ENCODE peak calls at places on chromosomes 2 and 18, in ten cellular contexts. B, Z, J, E, V, O, N, R, I and T are unnamed samples.

GRCh38 chr2:195473802-195474201 is 183.2 kb upstream of the SLC39A10 start:
- DNase-seq in B (no peak), Z (no peak), J (no peak), E (no peak), V (no peak), O (no peak), N (no peak), R (no peak), I (no peak), T (no peak)

GRCh38 chr2:223123859-223124610 is 72.0 kb downstream of the KCNE4 start:
- DNase-seq in B (no peak), Z (no peak), J (no peak), E (no peak), V (no peak), O (no peak), N (peak), R (no peak), I (no peak), T (no peak)

GRCh38 chr2:127614731-127615130 is 31.2 kb upstream of the GPR17 start:
- DNase-seq in B (no peak), Z (no peak), J (no peak), E (no peak), V (no peak), O (no peak), N (no peak), R (no peak), I (no peak), T (peak)

GRCh38 chr18:79580481-79581171 is 99.0 kb upstream of the CTDP1 start:
- DNase-seq in B (peak), Z (no peak), J (peak), E (no peak), V (no peak), O (no peak), N (no peak), R (peak), I (no peak), T (peak)

GRCh38 chr18:78986018-78986481 is 6.4 kb downstream of the SALL3 start:
- DNase-seq in B (no peak), Z (no peak), J (no peak), E (no peak), V (no peak), O (no peak), N (no peak), R (no peak), I (peak), T (no peak)

GRCh38 chr2:23199115-23199918 is 185.7 kb upstream of the KLHL29 start:
- DNase-seq in B (no peak), Z (no peak), J (no peak), E (no peak), V (no peak), O (no peak), N (no peak), R (no peak), I (peak), T (no peak)

GRCh38 chr2:238926761-238927611 is 79.1 kb downstream of the TWIST2 start:
- DNase-seq in B (no peak), Z (no peak), J (peak), E (no peak), V (no peak), O (peak), N (no peak), R (no peak), I (no peak), T (peak)

GRCh38 chr2:207256476-207257207 is 90.9 kb upstream of the KLF7 start:
- DNase-seq in B (no peak), Z (no peak), J (no peak), E (no peak), V (no peak), O (no peak), N (no peak), R (no peak), I (no peak), T (no peak)

GRCh38 chr2:117982376-117983033 is 31.4 kb downstream of the CCDC93 start:
- DNase-seq in B (peak), Z (no peak), J (no peak), E (no peak), V (no peak), O (no peak), N (no peak), R (no peak), I (peak), T (no peak)

GRCh38 chr2:70516596-70516995 is 37.0 kb downstream of the TGFA start:
- DNase-seq in B (no peak), Z (no peak), J (no peak), E (no peak), V (no peak), O (no peak), N (no peak), R (no peak), I (no peak), T (no peak)

GRCh38 chr2:220460257-220460985 is 833.0 kb downstream of the SLC4A3 start:
- DNase-seq in B (no peak), Z (no peak), J (no peak), E (no peak), V (no peak), O (no peak), N (no peak), R (no peak), I (peak), T (no peak)

GRCh38 chr2:84033347-84033974 is 425.6 kb downstream of the SUCLG1 start:
- DNase-seq in B (no peak), Z (no peak), J (no peak), E (peak), V (no peak), O (no peak), N (no peak), R (no peak), I (no peak), T (no peak)

GRCh38 chr2:119049968-119050657 is 108.1 kb downstream of the MARCO start:
- DNase-seq in B (peak), Z (no peak), J (no peak), E (no peak), V (no peak), O (peak), N (no peak), R (no peak), I (peak), T (no peak)

GRCh38 chr2:226256709-226257401 is 542.8 kb downstream of the IRS1 start:
- DNase-seq in B (no peak), Z (no peak), J (no peak), E (no peak), V (no peak), O (no peak), N (no peak), R (no peak), I (no peak), T (no peak)

GRCh38 chr18:5879479-5879882 is 15.8 kb downstream of the TMEM200C start:
- DNase-seq in B (no peak), Z (no peak), J (no peak), E (no peak), V (no peak), O (no peak), N (no peak), R (no peak), I (peak), T (no peak)

GRCh38 chr2:131112477-131113027 is 7.4 kb downstream of the PLEKHB2 start:
- DNase-seq in B (no peak), Z (no peak), J (no peak), E (no peak), V (no peak), O (no peak), N (no peak), R (no peak), I (no peak), T (no peak)

GRCh38 chr2:56133931-56134629 is 49.7 kb upstream of the CCDC85A start:
- DNase-seq in B (no peak), Z (no peak), J (no peak), E (no peak), V (no peak), O (no peak), N (no peak), R (no peak), I (no peak), T (no peak)

GRCh38 chr2:19352946-19353720 is 5.3 kb downstream of the OSR1 start:
- DNase-seq in B (peak), Z (no peak), J (no peak), E (no peak), V (no peak), O (no peak), N (no peak), R (no peak), I (peak), T (no peak)

GRCh38 chr2:237859533-237860272 is at the start of gene RAMP1:
- DNase-seq in B (no peak), Z (no peak), J (peak), E (no peak), V (peak), O (no peak), N (no peak), R (peak), I (peak), T (no peak)

GRCh38 chr2:157439792-157440186 is 4.1 kb downstream of the CYTIP start:
- DNase-seq in B (no peak), Z (no peak), J (no peak), E (peak), V (no peak), O (no peak), N (no peak), R (no peak), I (no peak), T (no peak)

GRCh38 chr2:145752091-145752806 is 1232.3 kb upstream of the ZEB2 start:
- DNase-seq in B (no peak), Z (peak), J (no peak), E (peak), V (peak), O (no peak), N (peak), R (no peak), I (peak), T (peak)

GRCh38 chr2:223967981-223968380 is 10.7 kb downstream of the MRPL44 start:
- DNase-seq in B (no peak), Z (no peak), J (no peak), E (no peak), V (no peak), O (no peak), N (no peak), R (no peak), I (no peak), T (no peak)

GRCh38 chr2:236523249-236523648 is 46.4 kb upstream of the ACKR3 start:
- DNase-seq in B (no peak), Z (no peak), J (no peak), E (no peak), V (no peak), O (no peak), N (no peak), R (no peak), I (no peak), T (no peak)

GRCh38 chr2:149329470-149330126 is 789 bp upstream of the LYPD6 start:
- DNase-seq in B (peak), Z (peak), J (no peak), E (peak), V (peak), O (peak), N (peak), R (peak), I (peak), T (peak)

GRCh38 chr2:233438573-233439147 is 84.4 kb downstream of the DGKD start:
- DNase-seq in B (no peak), Z (no peak), J (peak), E (no peak), V (no peak), O (no peak), N (no peak), R (no peak), I (no peak), T (no peak)

GRCh38 chr2:50838316-50838715 is 193.6 kb downstream of the NRXN1 start:
- DNase-seq in B (no peak), Z (no peak), J (no peak), E (no peak), V (no peak), O (no peak), N (no peak), R (no peak), I (no peak), T (no peak)

GRCh38 chr2:216829533-216829932 is 30.3 kb downstream of the TNP1 start:
- DNase-seq in B (no peak), Z (peak), J (no peak), E (no peak), V (peak), O (peak), N (peak), R (peak), I (no peak), T (no peak)

GRCh38 chr2:138504546-138505239 is 3.1 kb downstream of the SPOPL start:
- DNase-seq in B (no peak), Z (no peak), J (no peak), E (no peak), V (no peak), O (no peak), N (no peak), R (no peak), I (no peak), T (no peak)

GRCh38 chr18:27143580-27144287 is 41.4 kb downstream of the CHST9 start:
- DNase-seq in B (no peak), Z (no peak), J (no peak), E (no peak), V (no peak), O (no peak), N (no peak), R (peak), I (peak), T (no peak)

GRCh38 chr2:64049633-64050220 is 30.5 kb upstream of the VPS54 start:
- DNase-seq in B (peak), Z (no peak), J (no peak), E (peak), V (peak), O (peak), N (peak), R (no peak), I (peak), T (no peak)

GRCh38 chr2:227632827-227633226 is 15.5 kb downstream of the SCYGR4 start:
- DNase-seq in B (no peak), Z (no peak), J (no peak), E (no peak), V (no peak), O (no peak), N (no peak), R (no peak), I (no peak), T (no peak)

GRCh38 chr2:229901819-229902218 is 20.0 kb downstream of the TRIP12 start:
- DNase-seq in B (no peak), Z (no peak), J (no peak), E (no peak), V (peak), O (no peak), N (no peak), R (no peak), I (peak), T (no peak)

GRCh38 chr2:45329045-45329677 is 281.9 kb downstream of the SRBD1 start:
- DNase-seq in B (peak), Z (no peak), J (no peak), E (no peak), V (peak), O (no peak), N (no peak), R (no peak), I (no peak), T (no peak)

GRCh38 chr2:88658890-88659881 is 31.9 kb upstream of the EIF2AK3 start:
- DNase-seq in B (peak), Z (peak), J (no peak), E (no peak), V (peak), O (no peak), N (peak), R (no peak), I (peak), T (no peak)

GRCh38 chr2:219219781-219220532 is 1.2 kb upstream of the ABCB6 start:
- DNase-seq in B (no peak), Z (no peak), J (no peak), E (no peak), V (no peak), O (peak), N (no peak), R (no peak), I (no peak), T (no peak)

GRCh38 chr18:62588217-62588616 is 65.4 kb downstream of the ZCCHC2 start:
- DNase-seq in B (no peak), Z (no peak), J (no peak), E (no peak), V (no peak), O (no peak), N (no peak), R (no peak), I (no peak), T (no peak)

GRCh38 chr2:239025081-239025801 is 177.4 kb downstream of the TWIST2 start:
- DNase-seq in B (no peak), Z (no peak), J (peak), E (no peak), V (peak), O (no peak), N (no peak), R (peak), I (no peak), T (no peak)

GRCh38 chr2:171225302-171225980 is 64.7 kb upstream of the TLK1 start:
- DNase-seq in B (no peak), Z (no peak), J (no peak), E (no peak), V (peak), O (no peak), N (no peak), R (no peak), I (no peak), T (no peak)
- TF ChIP-seq CTCF in B (no peak), Z (no peak), J (peak), E (no peak), V (peak), O (no peak), N (no peak), R (no peak), I (no peak), T (no peak)

DNA sequence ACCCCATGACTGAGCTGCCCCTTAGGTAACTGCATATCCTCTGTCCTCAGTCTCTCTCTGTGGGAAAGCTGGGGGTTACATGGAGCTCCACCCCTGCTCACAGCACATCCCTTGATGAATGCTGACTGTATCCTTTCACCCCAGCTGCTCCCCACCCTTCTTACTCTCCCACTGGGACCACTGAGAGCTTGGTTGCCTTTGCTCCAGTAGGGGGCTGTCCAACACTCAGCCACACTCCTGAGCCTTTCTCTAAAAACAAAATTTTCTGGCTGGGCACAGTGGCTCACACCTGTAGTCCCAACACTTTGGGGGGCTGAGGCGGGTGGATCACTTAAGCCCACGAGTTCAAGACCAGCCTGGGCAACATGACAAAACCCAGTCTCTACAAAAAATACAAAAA is 89.2 kb upstream of the MSH2 start:
- DNase-seq in B (no peak), Z (no peak), J (no peak), E (no peak), V (no peak), O (no peak), N (no peak), R (no peak), I (peak), T (no peak)
- H3K27ac ChIP-seq in B (no peak), Z (no peak), J (peak), E (no peak), V (peak), O (no peak), N (peak), R (no peak), I (no peak), T (peak)

GRCh38 chr2:37650548-37651101 is 20.8 kb downstream of the CDC42EP3 start:
- DNase-seq in B (no peak), Z (no peak), J (no peak), E (no peak), V (no peak), O (no peak), N (no peak), R (no peak), I (no peak), T (no peak)

GRCh38 chr2:37647941-37648315 is 23.5 kb downstream of the CDC42EP3 start:
- DNase-seq in B (no peak), Z (no peak), J (no peak), E (no peak), V (no peak), O (no peak), N (no peak), R (no peak), I (no peak), T (no peak)

GRCh38 chr2:37649518-37649917 is 21.9 kb downstream of the CDC42EP3 start:
- DNase-seq in B (no peak), Z (no peak), J (no peak), E (no peak), V (no peak), O (no peak), N (no peak), R (no peak), I (no peak), T (no peak)

GRCh38 chr2:37645836-37646235 is 25.6 kb downstream of the CDC42EP3 start:
- DNase-seq in B (no peak), Z (no peak), J (no peak), E (no peak), V (no peak), O (no peak), N (no peak), R (no peak), I (no peak), T (no peak)

DNA sequence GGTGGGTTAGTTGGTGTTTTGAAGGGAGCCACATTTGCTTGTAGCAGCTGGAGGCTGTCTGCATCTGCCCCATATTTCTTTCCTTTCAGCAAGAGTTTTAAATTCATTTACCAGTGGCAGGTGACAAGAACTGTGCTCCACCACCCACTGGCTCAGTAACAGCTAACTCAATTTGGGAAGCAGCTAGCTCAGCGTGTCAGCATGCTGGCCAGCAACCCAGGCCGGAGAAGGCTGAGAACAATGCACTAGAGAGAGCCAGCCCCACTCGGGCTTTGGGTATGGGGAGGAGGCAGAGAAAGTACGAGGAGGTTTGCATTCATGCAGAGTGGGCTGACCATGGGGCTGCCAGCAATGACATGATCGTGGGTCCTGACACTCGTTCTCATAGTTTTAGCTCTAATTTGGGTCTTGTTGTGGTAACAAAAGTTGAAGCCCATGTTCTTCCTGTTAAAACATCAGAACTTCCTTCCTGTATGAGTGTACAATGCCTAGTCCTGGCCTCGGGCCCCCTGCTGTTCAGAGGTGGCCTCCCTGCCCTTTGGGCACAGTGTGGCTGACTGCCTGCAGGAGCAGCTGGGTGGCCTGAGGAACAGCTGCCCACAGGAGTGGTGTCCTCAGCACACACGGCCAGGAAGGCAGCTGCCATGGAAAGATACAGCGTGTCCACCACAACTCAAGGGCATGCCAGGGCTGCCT is 23.0 kb downstream of the CDC42EP3 start:
- DNase-seq in B (no peak), Z (no peak), J (no peak), E (no peak), V (no peak), O (no peak), N (peak), R (peak), I (no peak), T (peak)
- TF ChIP-seq CTCF in B (no peak), Z (peak), J (peak), E (no peak), V (no peak), O (no peak), N (peak), R (peak), I (no peak), T (no peak)

DNA sequence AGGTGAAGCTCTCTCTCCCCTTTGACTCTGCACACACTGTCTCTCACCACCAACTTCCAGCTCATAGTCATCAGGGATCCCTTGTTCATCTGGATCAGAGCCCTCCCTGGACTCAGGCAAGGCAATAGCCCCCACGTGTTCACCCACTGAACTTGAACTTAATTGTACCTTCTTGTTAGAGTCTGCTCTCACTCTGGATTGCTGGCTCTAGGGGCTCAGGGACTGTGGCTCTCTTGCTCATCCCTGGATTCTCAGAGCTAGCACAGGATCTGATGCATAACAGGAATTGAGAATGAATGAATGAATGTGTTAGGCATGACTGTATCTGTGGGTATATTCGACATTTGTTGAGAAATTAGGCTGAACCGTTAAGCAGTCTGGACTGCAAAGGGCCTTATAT is 16.7 kb upstream of the ASAP2 start:
- DNase-seq in B (no peak), Z (no peak), J (no peak), E (no peak), V (no peak), O (no peak), N (no peak), R (no peak), I (no peak), T (no peak)
- H3K27ac ChIP-seq in B (no peak), Z (peak), J (peak), E (no peak), V (no peak), O (no peak), N (peak), R (peak), I (no peak), T (no peak)

GRCh38 chr18:9835796-9836195 is 50.0 kb upstream of the TXNDC2 start:
- DNase-seq in B (peak), Z (no peak), J (no peak), E (no peak), V (no peak), O (no peak), N (no peak), R (no peak), I (no peak), T (no peak)
- TF ChIP-seq CTCF in B (no peak), Z (no peak), J (no peak), E (no peak), V (no peak), O (no peak), N (no peak), R (no peak), I (no peak), T (peak)